ENCODE peak calls at places on chromosomes 4 and X, in four cellular contexts. L is IMR-90, U is K562, N is GM12878. S is an unnamed sample.

GRCh38 chr4:134935320-134935719 is 733.7 kb upstream of the PABPC4L start:
- DNase-seq in N (no peak), L (no peak), U (peak; percentile 10), S (peak; percentile 49)

GRCh38 chr4:54661686-54662085 is 3.9 kb downstream of the KIT start:
- DNase-seq in U (no peak), L (peak; percentile 92), N (no peak), S (no peak)

GRCh38 chr4:54658321-54659093 is 750 bp downstream of the KIT start:
- DNase-seq in N (no peak), U (peak; percentile 76), L (peak; percentile 36), S (peak; percentile 62)

GRCh38 chr4:83282049-83282535 is 2.5 kb downstream of the COQ2 start:
- DNase-seq in N (no peak), U (peak; percentile 71), L (peak; percentile 62), S (peak; percentile 79)

GRCh38 chr4:6732441-6733357 is 16.7 kb downstream of the BLOC1S4 start:
- DNase-seq in N (no peak), U (peak; percentile 95), L (peak; percentile 94), S (peak; percentile 15)

GRCh38 chrX:72346306-72346949 is 40.7 kb upstream of the CITED1 start:
- DNase-seq in L (no peak), N (no peak), U (no peak), S (no peak)

GRCh38 chrX:1075156-1075555 is 137.3 kb downstream of the CRLF2 start:
- DNase-seq in U (no peak), L (no peak), N (no peak), S (no peak)

GRCh38 chr4:179145746-179146530 is 1703.7 kb upstream of the AGA start:
- DNase-seq in L (peak; percentile 47), U (no peak), N (no peak), S (no peak)

GRCh38 chrX:102846544-102847236 is 90.4 kb upstream of the RAB40AL start:
- DNase-seq in N (no peak), L (peak; percentile 73), U (no peak), S (no peak)

GRCh38 chr4:122827258-122827887 is 742 bp downstream of the FGF2 start:
- DNase-seq in N (peak; percentile 8), U (peak; percentile 62), L (peak; percentile 25), S (peak; percentile 55)

GRCh38 chr4:145716200-145716599 is 36.3 kb downstream of the C4orf51 start:
- DNase-seq in U (no peak), L (peak; percentile 54), N (no peak), S (no peak)

GRCh38 chrX:25523574-25523973 is 507.8 kb upstream of the ARX start:
- DNase-seq in U (peak; percentile 2), N (no peak), L (peak; percentile 36), S (peak; percentile 82)

GRCh38 chr4:69617083-69617694 is 22.3 kb downstream of the UGT2A2 start:
- DNase-seq in L (peak; percentile 12), N (no peak), U (peak; percentile 1), S (peak; percentile 31)

GRCh38 chr4:7929530-7929951 is 10.1 kb downstream of the AFAP1 start:
- DNase-seq in L (no peak), N (no peak), U (no peak), S (no peak)

GRCh38 chr4:154578919-154579318 is 11.6 kb downstream of the FGA start:
- DNase-seq in L (no peak), U (no peak), N (no peak), S (no peak)

GRCh38 chr4:125389713-125390112 is 75.0 kb downstream of the FAT4 start:
- DNase-seq in U (no peak), L (peak; percentile 96), N (no peak), S (peak; percentile 83)

GRCh38 chrX:107551546-107551945 is 76.8 kb upstream of the PRPS1 start:
- DNase-seq in U (no peak), L (no peak), N (no peak), S (no peak)

GRCh38 chrX:20263474-20263873 is 3.2 kb downstream of the RPS6KA3 start:
- DNase-seq in U (peak; percentile 7), N (no peak), L (peak; percentile 61), S (peak; percentile 25)
- H3K4me3 ChIP-seq in U (no peak overlapping the region), N (peak overlapping the region; percentile 70), L (no peak overlapping the region), S (no peak overlapping the region)

DNA sequence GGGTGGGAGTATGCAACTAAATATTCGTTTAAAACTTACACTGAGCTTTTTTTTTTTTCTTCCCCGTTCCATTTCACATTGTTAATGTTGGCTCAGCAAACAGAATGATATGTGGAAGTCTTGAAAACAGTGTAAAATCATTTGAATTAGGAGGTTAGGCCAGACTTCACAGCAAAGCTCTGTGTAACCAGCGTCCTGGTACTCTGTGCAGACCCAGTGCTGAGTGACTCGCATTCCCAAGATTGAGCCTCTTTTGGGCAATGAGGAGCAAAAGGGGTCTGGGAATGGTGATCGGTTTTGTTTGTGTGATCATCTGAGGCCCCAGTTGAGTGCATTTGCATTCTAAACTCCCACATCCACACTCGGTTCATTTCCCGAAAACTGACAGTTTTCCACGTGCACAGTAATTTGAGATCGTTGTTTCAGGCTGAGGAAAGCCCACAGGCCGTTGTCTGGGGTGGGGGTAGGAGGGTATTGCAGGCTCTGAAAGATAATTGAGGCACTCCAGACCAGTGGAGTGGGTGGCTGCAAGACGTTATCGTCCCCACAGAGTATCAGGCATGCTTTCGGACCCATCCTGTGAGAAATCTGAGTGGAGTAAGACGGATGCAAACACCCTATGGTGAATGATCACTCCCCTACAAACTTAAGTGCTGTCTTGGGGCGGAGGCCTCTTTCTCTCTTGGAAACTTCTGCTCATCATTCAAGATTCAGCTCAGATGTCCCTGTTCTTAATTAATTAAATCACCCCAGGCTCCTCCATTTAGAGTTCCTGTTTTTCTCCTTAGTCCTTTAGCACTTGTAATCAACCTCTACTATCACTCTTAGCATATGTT is 96.0 kb downstream of the AFF1 start:
- DNase-seq in U (peak; percentile 83), N (no peak), L (peak; percentile 33), S (peak; percentile 53)
- H3K4me1 ChIP-seq in U (peaks cover 52% of the 10 kb centered on the region), N (peaks cover 50% of the 10 kb centered on the region), L (peaks cover 19% of the 10 kb centered on the region), S (peaks cover 59% of the 10 kb centered on the region)

DNA sequence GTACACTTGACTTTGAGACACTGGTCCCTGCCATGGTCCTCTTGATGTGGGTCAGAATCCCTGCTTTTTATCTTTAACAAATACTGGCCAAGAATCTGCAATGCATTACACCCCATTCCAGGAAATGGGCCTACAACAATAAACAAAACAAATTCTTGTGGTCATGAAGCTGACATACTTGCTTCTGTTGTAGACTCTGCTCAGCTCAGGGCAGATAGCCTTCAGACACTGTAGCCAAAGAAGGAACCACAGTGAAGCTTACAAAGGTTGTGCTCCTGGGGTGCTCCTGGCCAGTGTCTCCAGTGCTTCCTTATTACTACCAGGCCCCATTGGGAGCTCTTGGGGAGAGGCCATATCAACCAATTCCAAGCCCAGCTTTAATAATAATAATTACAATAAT is 21.8 kb downstream of the KIAA1210 start:
- DNase-seq in U (no peak), N (no peak), L (peak; percentile 19), S (no peak)
- TF ChIP-seq FOS in U (no peak), N (no peak), L (no peak), S (no peak)

GRCh38 chrX:54534271-54534670 is 4.3 kb downstream of the GNL3L start:
- DNase-seq in U (no peak), N (no peak), L (no peak), S (no peak)

GRCh38 chrX:54530358-54530900 is 410 bp downstream of the GNL3L start:
- DNase-seq in N (peak; percentile 1), U (peak; percentile 11), L (no peak), S (no peak)

GRCh38 chrX:54529559-54530357 is at the start of gene GNL3L:
- DNase-seq in L (peak; percentile 79), U (peak; percentile 88), N (peak; percentile 49), S (peak; percentile 78)

GRCh38 chrX:54529166-54529558 is 857 bp upstream of the GNL3L start:
- DNase-seq in N (no peak), U (peak; percentile 8), L (no peak), S (no peak)
- H3K4me3 ChIP-seq in N (peak overlapping the region; percentile 58), U (peak overlapping the region; percentile 89), L (no peak overlapping the region), S (no peak overlapping the region)

DNA sequence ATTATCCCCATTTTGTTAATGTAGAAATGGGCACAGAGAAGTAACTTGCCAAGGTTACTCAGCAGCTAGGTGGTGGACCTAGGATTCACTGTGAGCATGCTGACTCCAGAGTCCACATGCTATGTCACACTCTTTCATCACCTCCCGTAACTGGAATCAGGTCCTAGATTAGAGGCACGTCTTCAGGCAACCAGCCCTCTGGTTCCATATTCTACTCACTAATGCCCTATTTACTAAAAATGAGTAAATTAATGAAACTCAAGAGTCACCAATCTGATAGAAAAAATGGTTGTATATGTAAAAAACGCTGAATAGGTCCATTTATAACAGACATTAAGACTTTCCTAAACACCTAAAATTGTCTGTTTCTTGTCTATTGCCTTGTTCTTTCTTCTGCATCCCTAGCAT is 7.7 kb upstream of the RUFY3 start:
- DNase-seq in N (no peak), U (peak; percentile 70), L (peak; percentile 25), S (no peak)
- H3K4me1 ChIP-seq in N (peaks cover 33% of the 10 kb centered on the region), U (peaks cover 27% of the 10 kb centered on the region), L (no peaks in the 10 kb centered on the region), S (peaks cover 5% of the 10 kb centered on the region)

S was measured in endothelial cell of umbilical vein.